ENCODE peak calls at places on chromosome 5, in four cellular contexts. One of them, this sample, is unnamed.
A peak's percentile ranks its signal among the peaks of the same experiment; 100 is the strongest.

GRCh38 chr5:159851053-159851452 is 65.2 kb upstream of the ADRA1B start:
- DNase-seq in IMR-90: peak; percentile 17
- DNase-seq in adrenal gland: no peak
- DNase-seq in mammary epithelial cell: peak; percentile 75
- DNase-seq in this sample: no peak

GRCh38 chr5:16935271-16936149 is 578 bp downstream of the MYO10 start:
- DNase-seq in IMR-90: no peak
- DNase-seq in mammary epithelial cell: peak; percentile 90
- DNase-seq in adrenal gland: peak; percentile 62
- DNase-seq in this sample: no peak

GRCh38 chr5:55668356-55668755 is 43.8 kb downstream of the SLC38A9 start:
- DNase-seq in mammary epithelial cell: peak; percentile 79
- DNase-seq in IMR-90: peak; percentile 91
- DNase-seq in adrenal gland: no peak
- DNase-seq in this sample: peak; percentile 5

GRCh38 chr5:42360641-42361320 is 62.5 kb upstream of the GHR start:
- DNase-seq in IMR-90: no peak
- DNase-seq in adrenal gland: no peak
- DNase-seq in mammary epithelial cell: no peak
- DNase-seq in this sample: no peak

GRCh38 chr5:147539053-147539452 is 29.2 kb upstream of the DPYSL3 start:
- DNase-seq in IMR-90: peak; percentile 46
- DNase-seq in mammary epithelial cell: peak; percentile 42
- DNase-seq in adrenal gland: no peak
- DNase-seq in this sample: no peak

GRCh38 chr5:176653401-176653800 is 6.1 kb downstream of the TSPAN17 start:
- DNase-seq in mammary epithelial cell: peak; percentile 63
- DNase-seq in adrenal gland: no peak
- DNase-seq in IMR-90: peak; percentile 68
- DNase-seq in this sample: no peak

GRCh38 chr5:178590141-178590923 is at the start of gene COL23A1:
- DNase-seq in mammary epithelial cell: peak; percentile 33
- DNase-seq in IMR-90: peak; percentile 43
- DNase-seq in adrenal gland: no peak
- DNase-seq in this sample: peak; percentile 61

GRCh38 chr5:157108961-157109360 is at the start of gene HAVCR2:
- DNase-seq in IMR-90: no peak
- DNase-seq in adrenal gland: peak; percentile 70
- DNase-seq in mammary epithelial cell: no peak
- DNase-seq in this sample: no peak

GRCh38 chr5:89246252-89246651 is 363.3 kb upstream of the MEF2C start:
- DNase-seq in mammary epithelial cell: peak; percentile 16
- DNase-seq in IMR-90: peak; percentile 17
- DNase-seq in adrenal gland: no peak
- DNase-seq in this sample: peak; percentile 46

GRCh38 chr5:133316346-133317343 is 264.8 kb downstream of the HSPA4 start:
- DNase-seq in mammary epithelial cell: no peak
- DNase-seq in IMR-90: no peak
- DNase-seq in adrenal gland: no peak
- DNase-seq in this sample: peak; percentile 15

DNA sequence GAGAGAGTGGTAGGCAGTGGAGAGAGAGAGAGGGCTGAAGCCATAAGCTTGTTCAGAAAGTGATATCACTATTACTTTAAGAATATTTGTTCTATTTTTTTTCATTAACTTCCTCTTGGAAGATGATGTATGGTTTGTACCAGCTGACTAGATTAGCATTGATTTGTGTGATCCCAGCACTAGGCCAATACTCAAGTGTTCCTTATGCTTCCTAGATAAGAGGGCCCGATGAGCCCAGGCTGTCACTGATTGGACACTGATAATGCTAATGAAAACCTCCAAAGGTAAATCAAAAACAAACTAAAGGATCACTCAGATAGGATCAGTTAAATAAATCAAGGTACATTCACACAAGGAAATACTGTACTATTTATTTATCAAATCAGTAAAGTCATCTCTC is 52.7 kb upstream of the OTULINL start:
- DNase-seq in IMR-90: no peak
- DNase-seq in adrenal gland: no peak
- DNase-seq in mammary epithelial cell: no peak
- DNase-seq in this sample: no peak
- H3K4me1 ChIP-seq in IMR-90: no peaks in the 10 kb centered on the region
- H3K4me1 ChIP-seq in adrenal gland: no peaks in the 10 kb centered on the region
- H3K4me1 ChIP-seq in mammary epithelial cell: no peaks in the 10 kb centered on the region
- H3K4me1 ChIP-seq in this sample: no peaks in the 10 kb centered on the region

DNA sequence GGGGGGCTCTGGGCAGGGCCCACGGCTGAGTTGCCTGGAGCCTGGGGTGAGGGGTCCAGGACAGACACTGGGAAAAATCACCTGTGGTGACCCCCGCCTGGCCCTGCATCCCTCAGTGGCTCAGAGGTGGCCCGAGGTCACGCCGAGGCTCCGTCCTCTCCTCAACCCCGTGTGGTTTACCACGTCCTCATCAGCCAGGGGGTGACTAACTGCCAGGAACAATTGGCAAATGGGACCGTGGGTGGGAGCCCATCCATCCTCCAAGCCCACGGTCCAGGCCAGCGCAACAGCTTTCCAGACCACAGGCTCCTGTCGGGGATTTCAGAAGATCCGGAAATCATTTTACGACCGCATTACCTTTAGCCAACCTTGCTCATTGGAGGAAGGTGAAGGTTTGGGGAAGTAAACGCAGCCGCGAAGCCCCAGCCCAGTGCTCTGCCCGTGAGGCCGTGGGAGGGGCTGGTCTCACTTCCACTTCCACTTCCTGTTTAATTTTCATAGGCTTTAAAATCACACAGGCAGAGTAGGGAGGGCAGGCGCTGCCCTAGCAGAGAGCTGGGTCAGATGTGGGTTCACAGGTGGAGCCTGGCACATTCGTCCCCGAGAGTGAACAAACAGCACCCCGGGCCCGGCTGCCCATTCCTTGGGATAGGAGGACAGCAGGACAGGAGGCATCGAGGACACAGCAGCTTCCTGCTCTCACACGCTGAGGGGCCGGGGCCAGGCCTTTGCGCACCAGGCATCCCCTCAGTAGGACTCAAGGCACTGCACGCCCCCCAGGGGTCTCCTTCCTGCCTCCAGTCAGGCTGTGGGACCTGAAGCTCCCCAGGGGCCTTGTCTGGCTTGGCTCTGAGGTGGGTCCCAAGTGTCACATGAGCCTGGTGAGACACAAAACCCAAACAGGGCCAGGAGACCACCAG is 19.8 kb upstream of the SLC9A3 start:
- DNase-seq in IMR-90: no peak
- DNase-seq in adrenal gland: peak; percentile 63
- DNase-seq in mammary epithelial cell: no peak
- DNase-seq in this sample: no peak
- H3K27ac ChIP-seq in IMR-90: no peak overlapping the region
- H3K27ac ChIP-seq in adrenal gland: no peak overlapping the region
- H3K27ac ChIP-seq in mammary epithelial cell: no peak overlapping the region
- H3K27ac ChIP-seq in this sample: no peak overlapping the region

DNA sequence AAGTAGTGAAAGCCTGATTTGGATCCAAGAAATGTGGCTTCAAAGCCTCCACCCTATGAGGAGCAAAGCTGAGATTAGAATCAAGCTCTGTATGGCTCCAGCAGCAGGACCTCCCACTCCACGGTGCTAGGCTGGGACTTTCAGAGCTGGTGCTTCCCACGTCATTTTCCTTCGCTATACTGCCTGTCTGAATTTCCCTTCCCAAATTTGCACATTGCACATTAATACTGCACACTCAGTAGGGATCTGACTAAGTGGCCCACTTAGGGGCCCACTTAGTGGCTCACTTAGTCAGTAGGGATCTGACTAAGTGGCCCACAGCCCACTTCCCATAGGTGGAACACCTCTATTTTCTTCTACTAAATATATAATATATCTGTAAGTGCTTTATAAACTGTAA is 14.1 kb upstream of the SPDL1 start:
- DNase-seq in mammary epithelial cell: no peak
- DNase-seq in IMR-90: no peak
- DNase-seq in adrenal gland: no peak
- DNase-seq in this sample: no peak
- H3K4me1 ChIP-seq in mammary epithelial cell: no peaks in the 10 kb centered on the region
- H3K4me1 ChIP-seq in IMR-90: no peaks in the 10 kb centered on the region
- H3K4me1 ChIP-seq in adrenal gland: no peaks in the 10 kb centered on the region
- H3K4me1 ChIP-seq in this sample: no peaks in the 10 kb centered on the region

GRCh38 chr5:78295035-78295961 is 800 bp upstream of the AP3B1 start:
- DNase-seq in IMR-90: no peak
- DNase-seq in adrenal gland: peak; percentile 61
- DNase-seq in mammary epithelial cell: peak; percentile 62
- DNase-seq in this sample: peak; percentile 10
- H3K27ac ChIP-seq in IMR-90: peak overlapping the region; percentile 67
- H3K27ac ChIP-seq in adrenal gland: peak overlapping the region; percentile 92
- H3K27ac ChIP-seq in mammary epithelial cell: peak overlapping the region; percentile 50
- H3K27ac ChIP-seq in this sample: peak overlapping the region; percentile 92

DNA sequence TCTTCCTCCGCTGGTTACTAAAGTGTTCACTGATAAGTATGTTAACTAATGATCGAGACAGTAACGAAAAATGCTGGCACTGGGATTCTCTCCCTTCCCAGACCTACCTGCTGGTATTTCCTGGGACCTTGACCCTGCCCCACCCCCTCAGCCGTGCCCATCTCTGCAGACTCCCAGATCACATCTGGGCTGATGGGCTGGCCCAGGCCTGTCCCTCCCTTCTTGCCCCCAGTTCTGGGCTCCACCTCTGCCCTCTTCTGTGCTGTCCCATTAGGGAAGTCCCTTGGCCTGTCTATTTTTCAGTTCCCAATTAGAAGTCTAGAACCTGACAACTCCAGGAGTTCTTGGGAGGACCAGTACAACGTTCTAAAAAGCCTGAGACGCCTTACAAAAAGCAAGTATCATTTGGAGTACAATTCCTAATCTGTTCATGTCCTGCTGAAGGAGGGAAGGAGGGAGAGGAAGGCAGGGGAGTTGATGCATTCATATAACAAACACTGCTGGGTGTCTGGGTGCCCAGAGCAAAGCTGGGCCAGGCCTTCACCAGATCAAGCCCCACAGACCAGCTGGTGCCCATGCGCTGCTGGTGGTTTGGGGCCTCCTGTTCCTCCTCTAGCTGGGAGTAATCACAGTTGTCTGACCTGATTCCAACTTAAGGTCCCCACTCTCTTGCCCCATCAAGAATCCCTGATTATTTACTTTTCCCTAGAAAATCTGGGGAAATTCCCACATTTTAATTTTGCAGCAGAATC is 47.1 kb downstream of the NEURL1B start:
- DNase-seq in IMR-90: no peak
- DNase-seq in mammary epithelial cell: no peak
- DNase-seq in adrenal gland: no peak
- DNase-seq in this sample: no peak
- H3K4me1 ChIP-seq in IMR-90: peaks cover 3% of the 10 kb centered on the region
- H3K4me1 ChIP-seq in mammary epithelial cell: no peaks in the 10 kb centered on the region
- H3K4me1 ChIP-seq in adrenal gland: peaks cover 45% of the 10 kb centered on the region
- H3K4me1 ChIP-seq in this sample: no peaks in the 10 kb centered on the region

DNA sequence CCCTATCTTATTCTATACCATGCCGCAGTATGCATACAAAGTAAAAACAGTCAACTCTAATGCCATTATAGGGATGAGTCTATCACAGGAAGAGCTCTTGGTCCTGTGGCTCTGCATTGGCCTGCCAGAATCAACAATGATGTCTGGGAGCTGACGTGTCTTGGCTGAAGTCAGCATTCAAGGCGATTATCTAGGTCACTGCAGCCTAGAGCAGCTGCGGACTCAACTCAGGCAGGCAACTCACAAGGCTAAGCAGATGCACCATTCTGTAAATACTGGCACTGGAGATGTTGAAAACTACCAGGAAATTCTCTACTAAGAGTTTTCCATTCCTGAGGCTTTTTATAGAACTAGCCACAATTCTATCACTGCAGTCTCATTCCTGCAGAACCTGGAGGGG is 13.3 kb downstream of the SPATA9 start:
- DNase-seq in adrenal gland: peak; percentile 96
- DNase-seq in IMR-90: peak; percentile 99
- DNase-seq in mammary epithelial cell: no peak
- DNase-seq in this sample: no peak
- H3K27ac ChIP-seq in adrenal gland: peak overlapping the region; percentile 82
- H3K27ac ChIP-seq in IMR-90: peak overlapping the region; percentile 54
- H3K27ac ChIP-seq in mammary epithelial cell: no peak overlapping the region
- H3K27ac ChIP-seq in this sample: no peak overlapping the region

GRCh38 chr5:135228236-135228635 is 170.8 kb downstream of the MACROH2A1 start:
- DNase-seq in mammary epithelial cell: no peak
- DNase-seq in IMR-90: no peak
- DNase-seq in adrenal gland: no peak
- DNase-seq in this sample: no peak
- H3K4me1 ChIP-seq in mammary epithelial cell: peaks cover 3% of the 10 kb centered on the region
- H3K4me1 ChIP-seq in IMR-90: peaks cover 11% of the 10 kb centered on the region
- H3K4me1 ChIP-seq in adrenal gland: peaks cover 14% of the 10 kb centered on the region
- H3K4me1 ChIP-seq in this sample: no peaks in the 10 kb centered on the region

GRCh38 chr5:158286827-158287226 is 427.9 kb upstream of the CLINT1 start:
- DNase-seq in adrenal gland: no peak
- DNase-seq in mammary epithelial cell: no peak
- DNase-seq in IMR-90: no peak
- DNase-seq in this sample: no peak

GRCh38 chr5:158287643-158288228 is 428.8 kb upstream of the CLINT1 start:
- DNase-seq in mammary epithelial cell: peak; percentile 52
- DNase-seq in IMR-90: peak; percentile 72
- DNase-seq in adrenal gland: no peak
- DNase-seq in this sample: no peak

GRCh38 chr5:158285771-158286170 is 426.8 kb upstream of the CLINT1 start:
- DNase-seq in adrenal gland: no peak
- DNase-seq in IMR-90: no peak
- DNase-seq in mammary epithelial cell: no peak
- DNase-seq in this sample: no peak

GRCh38 chr5:158289967-158290366 is 431.0 kb upstream of the CLINT1 start:
- DNase-seq in mammary epithelial cell: no peak
- DNase-seq in adrenal gland: no peak
- DNase-seq in IMR-90: no peak
- DNase-seq in this sample: no peak

DNA sequence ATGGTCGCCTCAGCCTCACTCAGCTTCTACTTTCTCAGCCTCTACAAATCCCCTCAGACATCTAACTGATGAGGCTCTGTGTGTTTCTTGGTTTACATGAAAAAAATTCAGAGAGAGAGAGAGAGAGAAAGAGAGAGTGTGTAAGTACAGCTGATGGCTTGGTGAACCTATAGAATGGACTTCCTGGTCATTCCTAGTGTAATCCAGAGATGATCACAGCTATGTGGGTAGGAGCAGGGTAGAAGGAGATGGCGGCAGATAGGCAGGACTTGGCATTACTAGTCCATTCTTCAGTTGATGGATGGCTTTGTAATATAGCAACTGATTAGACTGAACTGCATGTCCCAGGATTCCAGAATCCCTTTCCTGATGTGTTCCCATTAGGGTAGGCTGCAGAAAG is 429.3 kb upstream of the CLINT1 start:
- DNase-seq in IMR-90: no peak
- DNase-seq in mammary epithelial cell: no peak
- DNase-seq in adrenal gland: no peak
- DNase-seq in this sample: no peak
- H3K27ac ChIP-seq in IMR-90: no peak overlapping the region
- H3K27ac ChIP-seq in mammary epithelial cell: no peak overlapping the region
- H3K27ac ChIP-seq in adrenal gland: no peak overlapping the region
- H3K27ac ChIP-seq in this sample: no peak overlapping the region

This sample was measured in A673.